ENCODE peak calls at places on chromosomes 7 and 10, in five cellular contexts. One of them, this sample, is unnamed.

GRCh38 chr7:117572826-117573620 is 93.2 kb downstream of the CFTR start:
- DNase-seq in Panc1: no peak
- DNase-seq in NCI-H2029: peak
- DNase-seq in uterus: no peak
- DNase-seq in activated gamma-delta T cell treated with anti-CD3 and anti-CD28 coated beads, Interleukin-2, amount 50 U/mL, for 16 hours: no peak
- DNase-seq in this sample: peak

GRCh38 chr7:84122582-84123360 is 71.8 kb downstream of the SEMA3A start:
- DNase-seq in NCI-H2029: no peak
- DNase-seq in Panc1: no peak
- DNase-seq in activated gamma-delta T cell treated with anti-CD3 and anti-CD28 coated beads, Interleukin-2, amount 50 U/mL, for 16 hours: no peak
- DNase-seq in uterus: no peak
- DNase-seq in this sample: no peak

GRCh38 chr10:67221939-67222494 is 296.2 kb downstream of the LRRTM3 start:
- DNase-seq in Panc1: no peak
- DNase-seq in uterus: no peak
- DNase-seq in NCI-H2029: no peak
- DNase-seq in activated gamma-delta T cell treated with anti-CD3 and anti-CD28 coated beads, Interleukin-2, amount 50 U/mL, for 16 hours: no peak
- DNase-seq in this sample: no peak

GRCh38 chr7:50197547-50197946 is 104.5 kb upstream of the ZPBP start:
- DNase-seq in activated gamma-delta T cell treated with anti-CD3 and anti-CD28 coated beads, Interleukin-2, amount 50 U/mL, for 16 hours: peak
- DNase-seq in Panc1: no peak
- DNase-seq in NCI-H2029: no peak
- DNase-seq in uterus: no peak
- DNase-seq in this sample: no peak

GRCh38 chr7:5215313-5215712 is 25.3 kb downstream of the WIPI2 start:
- DNase-seq in activated gamma-delta T cell treated with anti-CD3 and anti-CD28 coated beads, Interleukin-2, amount 50 U/mL, for 16 hours: no peak
- DNase-seq in Panc1: no peak
- DNase-seq in uterus: no peak
- DNase-seq in NCI-H2029: no peak
- DNase-seq in this sample: no peak

GRCh38 chr7:116952640-116953371 is 495 bp upstream of the ST7 start:
- DNase-seq in uterus: no peak
- DNase-seq in Panc1: peak
- DNase-seq in NCI-H2029: no peak
- DNase-seq in activated gamma-delta T cell treated with anti-CD3 and anti-CD28 coated beads, Interleukin-2, amount 50 U/mL, for 16 hours: no peak
- DNase-seq in this sample: no peak

GRCh38 chr7:16395121-16395520 is 26.2 kb downstream of the CRPPA start:
- DNase-seq in Panc1: no peak
- DNase-seq in uterus: no peak
- DNase-seq in NCI-H2029: no peak
- DNase-seq in activated gamma-delta T cell treated with anti-CD3 and anti-CD28 coated beads, Interleukin-2, amount 50 U/mL, for 16 hours: no peak
- DNase-seq in this sample: no peak

GRCh38 chr10:501596-501995 is 187.9 kb downstream of the DIP2C start:
- DNase-seq in NCI-H2029: peak
- DNase-seq in Panc1: no peak
- DNase-seq in activated gamma-delta T cell treated with anti-CD3 and anti-CD28 coated beads, Interleukin-2, amount 50 U/mL, for 16 hours: no peak
- DNase-seq in uterus: peak
- DNase-seq in this sample: no peak

GRCh38 chr10:61779276-61779675 is 116.5 kb downstream of the CABCOCO1 start:
- DNase-seq in Panc1: no peak
- DNase-seq in uterus: no peak
- DNase-seq in activated gamma-delta T cell treated with anti-CD3 and anti-CD28 coated beads, Interleukin-2, amount 50 U/mL, for 16 hours: no peak
- DNase-seq in NCI-H2029: no peak
- DNase-seq in this sample: no peak

GRCh38 chr10:86958109-86958830 is at the start of gene SNCG:
- DNase-seq in Panc1: no peak
- DNase-seq in activated gamma-delta T cell treated with anti-CD3 and anti-CD28 coated beads, Interleukin-2, amount 50 U/mL, for 16 hours: no peak
- DNase-seq in uterus: peak
- DNase-seq in NCI-H2029: peak
- DNase-seq in this sample: no peak

GRCh38 chr7:22452142-22452763 is 47.7 kb downstream of the STEAP1B start:
- DNase-seq in NCI-H2029: no peak
- DNase-seq in activated gamma-delta T cell treated with anti-CD3 and anti-CD28 coated beads, Interleukin-2, amount 50 U/mL, for 16 hours: no peak
- DNase-seq in uterus: peak
- DNase-seq in Panc1: peak
- DNase-seq in this sample: no peak

GRCh38 chr10:113529575-113529974 is 23.3 kb upstream of the HABP2 start:
- DNase-seq in uterus: no peak
- DNase-seq in Panc1: no peak
- DNase-seq in activated gamma-delta T cell treated with anti-CD3 and anti-CD28 coated beads, Interleukin-2, amount 50 U/mL, for 16 hours: no peak
- DNase-seq in NCI-H2029: no peak
- DNase-seq in this sample: no peak

GRCh38 chr10:102603946-102604345 is 40.3 kb upstream of the TRIM8 start:
- DNase-seq in activated gamma-delta T cell treated with anti-CD3 and anti-CD28 coated beads, Interleukin-2, amount 50 U/mL, for 16 hours: no peak
- DNase-seq in uterus: no peak
- DNase-seq in Panc1: no peak
- DNase-seq in NCI-H2029: no peak
- DNase-seq in this sample: no peak

GRCh38 chr10:36597921-36598320 is 527.5 kb upstream of the ANKRD30A start:
- DNase-seq in activated gamma-delta T cell treated with anti-CD3 and anti-CD28 coated beads, Interleukin-2, amount 50 U/mL, for 16 hours: no peak
- DNase-seq in uterus: no peak
- DNase-seq in NCI-H2029: no peak
- DNase-seq in Panc1: no peak
- DNase-seq in this sample: no peak

GRCh38 chr7:158255558-158255957 is 332.1 kb downstream of the PTPRN2 start:
- DNase-seq in activated gamma-delta T cell treated with anti-CD3 and anti-CD28 coated beads, Interleukin-2, amount 50 U/mL, for 16 hours: no peak
- DNase-seq in Panc1: no peak
- DNase-seq in uterus: no peak
- DNase-seq in NCI-H2029: no peak
- DNase-seq in this sample: no peak

GRCh38 chr7:2540133-2540532 is 15.2 kb downstream of the BRAT1 start:
- DNase-seq in activated gamma-delta T cell treated with anti-CD3 and anti-CD28 coated beads, Interleukin-2, amount 50 U/mL, for 16 hours: no peak
- DNase-seq in Panc1: no peak
- DNase-seq in NCI-H2029: no peak
- DNase-seq in uterus: no peak
- DNase-seq in this sample: no peak

GRCh38 chr7:2572101-2572842 is 13.5 kb downstream of the IQCE start:
- DNase-seq in NCI-H2029: no peak
- DNase-seq in activated gamma-delta T cell treated with anti-CD3 and anti-CD28 coated beads, Interleukin-2, amount 50 U/mL, for 16 hours: no peak
- DNase-seq in uterus: no peak
- DNase-seq in Panc1: no peak
- DNase-seq in this sample: no peak

GRCh38 chr10:14904316-14904732 is 25.7 kb downstream of the SUV39H2 start:
- DNase-seq in uterus: no peak
- DNase-seq in activated gamma-delta T cell treated with anti-CD3 and anti-CD28 coated beads, Interleukin-2, amount 50 U/mL, for 16 hours: peak
- DNase-seq in Panc1: peak
- DNase-seq in NCI-H2029: no peak
- DNase-seq in this sample: no peak

GRCh38 chr7:103031024-103031423 is 43.6 kb downstream of the FBXL13 start:
- DNase-seq in uterus: no peak
- DNase-seq in activated gamma-delta T cell treated with anti-CD3 and anti-CD28 coated beads, Interleukin-2, amount 50 U/mL, for 16 hours: no peak
- DNase-seq in Panc1: no peak
- DNase-seq in NCI-H2029: no peak
- DNase-seq in this sample: no peak

GRCh38 chr7:7271094-7271874 is 88.9 kb downstream of the C1GALT1 start:
- DNase-seq in NCI-H2029: no peak
- DNase-seq in activated gamma-delta T cell treated with anti-CD3 and anti-CD28 coated beads, Interleukin-2, amount 50 U/mL, for 16 hours: no peak
- DNase-seq in Panc1: no peak
- DNase-seq in uterus: no peak
- DNase-seq in this sample: no peak

GRCh38 chr7:26646666-26647065 is 217.7 kb downstream of the SKAP2 start:
- DNase-seq in Panc1: no peak
- DNase-seq in NCI-H2029: no peak
- DNase-seq in activated gamma-delta T cell treated with anti-CD3 and anti-CD28 coated beads, Interleukin-2, amount 50 U/mL, for 16 hours: no peak
- DNase-seq in uterus: no peak
- DNase-seq in this sample: no peak

GRCh38 chr7:150962743-150963399 is 15.2 kb downstream of the KCNH2 start:
- DNase-seq in uterus: peak
- DNase-seq in activated gamma-delta T cell treated with anti-CD3 and anti-CD28 coated beads, Interleukin-2, amount 50 U/mL, for 16 hours: peak
- DNase-seq in Panc1: no peak
- DNase-seq in NCI-H2029: no peak
- DNase-seq in this sample: no peak

GRCh38 chr10:61904711-61905445 is 3.4 kb downstream of the ARID5B start:
- DNase-seq in uterus: no peak
- DNase-seq in Panc1: peak
- DNase-seq in activated gamma-delta T cell treated with anti-CD3 and anti-CD28 coated beads, Interleukin-2, amount 50 U/mL, for 16 hours: peak
- DNase-seq in NCI-H2029: no peak
- DNase-seq in this sample: no peak

GRCh38 chr10:69657417-69657816 is 27.4 kb downstream of the FAM241B start:
- DNase-seq in uterus: no peak
- DNase-seq in NCI-H2029: no peak
- DNase-seq in activated gamma-delta T cell treated with anti-CD3 and anti-CD28 coated beads, Interleukin-2, amount 50 U/mL, for 16 hours: no peak
- DNase-seq in Panc1: no peak
- DNase-seq in this sample: no peak

GRCh38 chr7:95491634-95492314 is 6.0 kb downstream of the ASB4 start:
- DNase-seq in uterus: no peak
- DNase-seq in NCI-H2029: peak
- DNase-seq in Panc1: no peak
- DNase-seq in activated gamma-delta T cell treated with anti-CD3 and anti-CD28 coated beads, Interleukin-2, amount 50 U/mL, for 16 hours: no peak
- DNase-seq in this sample: peak

This sample was measured in LNCaP clone FGC.